ENCODE peak calls at places on chromosomes 11 and 22, in eight cellular contexts. X is SK-N-SH, Z is LHCN-M2, G is ACHN, A is glutamatergic neuron, Q is GM12891, M is GM04503, W is GM23248. R is an unnamed sample.

GRCh38 chr11:16410479-16410878 is 54.1 kb upstream of the SOX6 start:
- DNase-seq in X (no peak), Z (no peak), G (peak; percentile 47), A (no peak), Q (no peak), M (no peak), W (no peak), R (no peak)

GRCh38 chr11:11843233-11843632 is 1.5 kb downstream of the USP47 start:
- DNase-seq in X (no peak), Z (peak; percentile 67), G (peak; percentile 44), A (no peak), Q (no peak), M (no peak), W (peak; percentile 91), R (no peak)

GRCh38 chr22:42770941-42771647 is 50.4 kb upstream of the A4GALT start:
- DNase-seq in X (no peak), Z (no peak), G (no peak), A (no peak), Q (no peak), M (no peak), W (no peak), R (no peak)

GRCh38 chr11:60840711-60841430 is 1.0 kb upstream of the CCDC86 start:
- DNase-seq in X (no peak), Z (peak; percentile 97), G (peak; percentile 20), A (no peak), Q (no peak), M (peak; percentile 81), W (peak; percentile 89), R (no peak)

GRCh38 chr11:59802639-59803176 is 7.9 kb downstream of the MRPL16 start:
- DNase-seq in X (peak; percentile 42), Z (peak; percentile 41), G (peak; percentile 51), A (no peak), Q (no peak), M (peak; percentile 12), W (peak; percentile 75), R (peak; percentile 58)

GRCh38 chr11:19711911-19712280 is 741 bp upstream of the NAV2 start:
- DNase-seq in X (no peak), Z (no peak), G (peak; percentile 26), A (no peak), Q (no peak), M (no peak), W (peak; percentile 62), R (no peak)

GRCh38 chr11:121071456-121072236 is 29.4 kb upstream of the TECTA start:
- DNase-seq in X (no peak), Z (no peak), G (no peak), A (no peak), Q (no peak), M (no peak), W (no peak), R (no peak)

GRCh38 chr11:64848214-64848778 is 3.8 kb upstream of the CDC42BPG start:
- DNase-seq in X (no peak), Z (no peak), G (no peak), A (no peak), Q (no peak), M (no peak), W (no peak), R (no peak)

GRCh38 chr11:92131289-92131890 is 93.2 kb upstream of the FAT3 start:
- DNase-seq in X (no peak), Z (no peak), G (no peak), A (no peak), Q (no peak), M (no peak), W (peak; percentile 74), R (no peak)

GRCh38 chr11:2931771-2932738 is 2.8 kb upstream of the PHLDA2 start:
- DNase-seq in X (peak; percentile 29), Z (no peak), G (no peak), A (peak; percentile 19), Q (no peak), M (no peak), W (no peak), R (no peak)

GRCh38 chr11:79439893-79440450 is 858 bp downstream of the TENM4 start:
- DNase-seq in X (peak; percentile 76), Z (no peak), G (peak; percentile 16), A (peak; percentile 80), Q (no peak), M (no peak), W (no peak), R (no peak)

GRCh38 chr11:134047586-134047999 is 21.3 kb upstream of the JAM3 start:
- DNase-seq in X (no peak), Z (peak; percentile 92), G (no peak), A (no peak), Q (no peak), M (peak; percentile 94), W (peak; percentile 98), R (no peak)

GRCh38 chr11:68960299-68961071 is 20.3 kb downstream of the MRGPRD start:
- DNase-seq in X (peak; percentile 32), Z (no peak), G (no peak), A (no peak), Q (no peak), M (no peak), W (no peak), R (no peak)

GRCh38 chr11:72813740-72814138 is 472 bp upstream of the ATG16L2 start:
- DNase-seq in X (peak; percentile 91), Z (peak; percentile 73), G (peak; percentile 72), A (no peak), Q (peak; percentile 74), M (no peak), W (peak; percentile 92), R (peak; percentile 95)

GRCh38 chr11:6812391-6813005 is 13.0 kb upstream of the OR6A2 start:
- DNase-seq in X (peak; percentile 57), Z (peak; percentile 37), G (peak; percentile 43), A (no peak), Q (peak; percentile 40), M (no peak), W (peak; percentile 54), R (peak; percentile 6)

GRCh38 chr11:31560842-31561476 is 51.4 kb downstream of the ELP4 start:
- DNase-seq in X (no peak), Z (no peak), G (no peak), A (no peak), Q (no peak), M (no peak), W (no peak), R (no peak)

GRCh38 chr11:693887-694562 is 997 bp downstream of the DEAF1 start:
- DNase-seq in X (no peak), Z (no peak), G (no peak), A (no peak), Q (no peak), M (no peak), W (no peak), R (no peak)

GRCh38 chr11:128629516-128630106 is 42.3 kb upstream of the ETS1 start:
- DNase-seq in X (no peak), Z (no peak), G (no peak), A (no peak), Q (no peak), M (no peak), W (peak; percentile 15), R (no peak)

GRCh38 chr11:73011126-73011817 is 130.8 kb downstream of the FCHSD2 start:
- DNase-seq in X (no peak), Z (no peak), G (no peak), A (no peak), Q (no peak), M (no peak), W (no peak), R (no peak)

GRCh38 chr11:128625316-128625715 is 38.0 kb upstream of the ETS1 start:
- DNase-seq in X (no peak), Z (no peak), G (no peak), A (no peak), Q (no peak), M (no peak), W (no peak), R (no peak)

GRCh38 chr11:131491503-131491902 is 121.1 kb downstream of the NTM start:
- DNase-seq in X (no peak), Z (peak; percentile 29), G (no peak), A (no peak), Q (no peak), M (peak; percentile 21), W (peak; percentile 43), R (no peak)

GRCh38 chr11:99739464-99740089 is 718.8 kb downstream of the CNTN5 start:
- DNase-seq in X (peak; percentile 51), Z (peak; percentile 55), G (peak; percentile 44), A (no peak), Q (peak; percentile 1), M (no peak), W (peak; percentile 31), R (peak; percentile 18)

R was measured in KG1.